ENCODE peak calls at places on chromosomes 7 and 10, in ten cellular contexts. J is foreskin melanocyte; V is iPS-NIHi11; T is transverse colon; R is NCI-H187 treated with DMSO at 0.1 percent for 48 hours; B is HTR-8/SVneo; P is mucosa of descending colon; N is sigmoid colon; O is effector CD4-positive, alpha-beta T cell; K is cardiac muscle cell. F is an unnamed sample.

GRCh38 chr10:73113543-73113942 is 3.3 kb downstream of the NUDT13 start:
- DNase-seq in T (no peak), K (no peak), B (no peak), V (no peak), O (no peak), R (no peak), J (no peak), P (no peak), N (no peak), F (no peak)

GRCh38 chr7:142925413-142925812 is 8.1 kb downstream of the TRPV5 start:
- DNase-seq in R (no peak), V (peak), P (no peak), K (no peak), J (no peak), N (no peak), O (no peak), T (no peak), B (no peak), F (no peak)

GRCh38 chr7:98034044-98035035 is 44.3 kb upstream of the OCM2 start:
- DNase-seq in T (no peak), N (no peak), R (no peak), B (no peak), V (peak), J (no peak), O (no peak), K (peak), P (no peak), F (no peak)

GRCh38 chr7:74021546-74022320 is 6.2 kb upstream of the ELN start:
- DNase-seq in R (no peak), K (no peak), N (no peak), B (no peak), P (no peak), V (no peak), J (no peak), T (no peak), O (no peak), F (no peak)

GRCh38 chr10:2978111-2978510 is 89.2 kb upstream of the PFKP start:
- DNase-seq in B (peak), N (no peak), J (peak), V (peak), K (peak), R (no peak), P (no peak), T (no peak), O (no peak), F (peak)

GRCh38 chr10:38032881-38033280 is 22.4 kb downstream of the ZNF33A start:
- DNase-seq in K (no peak), O (no peak), R (no peak), P (no peak), J (no peak), V (no peak), N (no peak), B (no peak), T (no peak), F (no peak)

GRCh38 chr10:80538481-80539185 is 931 bp downstream of the SH2D4B start:
- DNase-seq in B (no peak), V (no peak), T (no peak), O (no peak), P (peak), K (no peak), J (no peak), N (peak), R (no peak), F (no peak)

GRCh38 chr10:103616705-103617361 is 123.3 kb downstream of the NEURL1 start:
- DNase-seq in J (no peak), O (no peak), V (no peak), K (no peak), P (peak), B (no peak), T (peak), N (peak), R (no peak), F (no peak)

GRCh38 chr10:124704428-124704805 is 39.8 kb downstream of the FAM53B start:
- DNase-seq in P (no peak), J (no peak), B (no peak), R (no peak), K (no peak), T (no peak), N (no peak), O (no peak), V (no peak), F (no peak)

F was measured in pulmonary artery endothelial cell.